ENCODE peak calls at places on chromosome 15, in ten cellular contexts. Q, I, Y, U, R, D, T, J, O and M are unnamed samples.

GRCh38 chr15:34275154-34275553 is 50.3 kb downstream of the EMC4 start:
- DNase-seq in Q (no peak), I (no peak), Y (no peak), U (peak), R (no peak), D (no peak), T (no peak), J (no peak), O (peak), M (no peak)

GRCh38 chr15:30770759-30771158 is 133.0 kb upstream of the FAN1 start:
- DNase-seq in Q (no peak), I (no peak), Y (no peak), U (no peak), R (no peak), D (no peak), T (no peak), J (no peak), O (no peak), M (no peak)

GRCh38 chr15:76057332-76058000 is 2.3 kb upstream of the TMEM266 start:
- DNase-seq in Q (peak), I (peak), Y (peak), U (peak), R (no peak), D (peak), T (no peak), J (no peak), O (peak), M (no peak)

GRCh38 chr15:45664451-45664850 is 29.6 kb downstream of the SQOR start:
- DNase-seq in Q (no peak), I (peak), Y (no peak), U (peak), R (no peak), D (no peak), T (peak), J (no peak), O (no peak), M (no peak)

GRCh38 chr15:44308415-44308814 is 19.9 kb downstream of the GOLM2 start:
- DNase-seq in Q (no peak), I (peak), Y (peak), U (no peak), R (no peak), D (no peak), T (no peak), J (no peak), O (no peak), M (no peak)

GRCh38 chr15:92393287-92393993 is at the start of gene ST8SIA2:
- DNase-seq in Q (no peak), I (peak), Y (peak), U (no peak), R (no peak), D (peak), T (no peak), J (peak), O (peak), M (no peak)

GRCh38 chr15:81337713-81338157 is 13.8 kb upstream of the STARD5 start:
- DNase-seq in Q (no peak), I (peak), Y (no peak), U (no peak), R (no peak), D (no peak), T (no peak), J (no peak), O (no peak), M (no peak)

GRCh38 chr15:45715528-45715927 is 80.7 kb downstream of the SQOR start:
- DNase-seq in Q (no peak), I (no peak), Y (no peak), U (peak), R (no peak), D (no peak), T (no peak), J (no peak), O (no peak), M (no peak)

GRCh38 chr15:59300618-59301139 is 72.0 kb downstream of the MYO1E start:
- DNase-seq in Q (no peak), I (peak), Y (no peak), U (no peak), R (no peak), D (no peak), T (no peak), J (peak), O (no peak), M (no peak)

GRCh38 chr15:67130166-67130565 is 64.8 kb downstream of the SMAD3 start:
- DNase-seq in Q (no peak), I (no peak), Y (no peak), U (no peak), R (no peak), D (no peak), T (no peak), J (no peak), O (no peak), M (no peak)

GRCh38 chr15:60798821-60799220 is 319.9 kb upstream of the ICE2 start:
- DNase-seq in Q (peak), I (peak), Y (peak), U (peak), R (no peak), D (no peak), T (peak), J (no peak), O (peak), M (peak)

GRCh38 chr15:36409819-36410218 is 169.6 kb upstream of the CDIN1 start:
- DNase-seq in Q (no peak), I (no peak), Y (no peak), U (no peak), R (no peak), D (no peak), T (no peak), J (no peak), O (no peak), M (no peak)

GRCh38 chr15:38476120-38476519 is 22.2 kb downstream of the FAM98B start:
- DNase-seq in Q (no peak), I (no peak), Y (no peak), U (no peak), R (no peak), D (no peak), T (no peak), J (no peak), O (no peak), M (no peak)

DNA sequence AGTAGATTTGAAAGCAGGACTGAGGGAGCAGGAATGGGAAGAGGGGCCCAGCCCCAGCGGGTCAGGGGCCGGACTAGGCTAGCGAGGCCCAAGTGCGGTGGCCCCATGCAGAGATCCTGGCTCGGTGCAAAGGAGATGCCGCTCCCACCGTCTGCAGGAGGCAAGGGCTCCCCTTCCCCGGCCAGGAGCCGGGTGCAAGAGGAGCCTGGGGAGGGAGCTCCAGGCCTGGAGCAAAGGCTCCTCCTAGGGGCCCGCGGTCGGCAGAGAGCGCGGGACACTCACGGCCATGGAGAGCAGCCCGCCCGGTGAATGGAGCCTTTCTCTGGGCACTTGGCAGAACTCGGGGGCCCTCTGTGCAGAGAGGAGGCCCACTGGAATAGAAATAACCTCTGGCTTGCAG is 43.2 kb upstream of the USP3 start:
- DNase-seq in Q (no peak), I (no peak), Y (no peak), U (no peak), R (no peak), D (no peak), T (no peak), J (no peak), O (no peak), M (no peak)
- TF ChIP-seq CTCF in Q (no peak), I (no peak), Y (no peak), U (no peak), R (no peak), D (peak), T (no peak), J (no peak), O (no peak), M (no peak)

DNA sequence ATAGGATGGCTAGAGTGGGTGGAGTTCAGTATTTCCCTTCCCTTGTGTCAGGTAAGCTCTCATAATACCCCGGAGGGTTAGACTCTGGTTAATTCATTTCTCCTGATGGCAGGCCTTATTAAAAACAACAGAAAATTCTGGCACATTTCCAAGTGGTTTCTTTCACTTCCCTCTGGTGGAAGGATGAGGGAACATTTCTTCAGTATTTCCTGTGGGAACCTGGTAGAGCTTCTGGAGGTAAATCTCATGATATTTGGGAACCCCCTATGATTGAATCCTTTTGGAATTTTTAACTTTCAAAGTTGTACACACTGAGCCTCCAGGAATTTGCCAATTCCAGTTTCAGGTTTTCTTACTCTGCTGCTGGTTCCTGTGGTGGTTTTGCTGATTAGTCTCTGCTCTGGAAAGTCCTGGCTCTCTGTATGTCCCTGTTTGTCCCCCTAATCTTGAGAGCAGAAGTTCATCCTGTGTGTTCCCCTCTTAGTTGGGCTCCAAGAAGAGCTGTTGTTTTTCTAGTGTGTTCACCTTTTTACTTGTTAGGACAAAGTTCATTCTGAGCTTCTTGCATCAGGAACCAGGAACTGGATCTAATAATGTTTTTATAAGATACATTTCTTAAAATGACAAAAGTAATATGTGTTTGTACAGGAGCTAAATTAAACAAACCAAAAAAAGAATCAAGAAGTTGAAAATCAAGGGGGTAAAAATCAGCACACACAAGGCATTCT is 12.1 kb downstream of the CHRNA7 start:
- DNase-seq in Q (no peak), I (no peak), Y (no peak), U (no peak), R (no peak), D (no peak), T (no peak), J (no peak), O (peak), M (no peak)
- TF ChIP-seq CTCF in Q (no peak), I (no peak), Y (no peak), U (no peak), R (no peak), D (peak), T (no peak), J (peak), O (no peak), M (no peak)

GRCh38 chr15:51046016-51046415 is 48.7 kb downstream of the TNFAIP8L3 start:
- DNase-seq in Q (no peak), I (no peak), Y (no peak), U (no peak), R (no peak), D (no peak), T (no peak), J (no peak), O (no peak), M (no peak)
- TF ChIP-seq CTCF in Q (no peak), I (no peak), Y (no peak), U (no peak), R (no peak), D (no peak), T (no peak), J (no peak), O (no peak), M (no peak)

DNA sequence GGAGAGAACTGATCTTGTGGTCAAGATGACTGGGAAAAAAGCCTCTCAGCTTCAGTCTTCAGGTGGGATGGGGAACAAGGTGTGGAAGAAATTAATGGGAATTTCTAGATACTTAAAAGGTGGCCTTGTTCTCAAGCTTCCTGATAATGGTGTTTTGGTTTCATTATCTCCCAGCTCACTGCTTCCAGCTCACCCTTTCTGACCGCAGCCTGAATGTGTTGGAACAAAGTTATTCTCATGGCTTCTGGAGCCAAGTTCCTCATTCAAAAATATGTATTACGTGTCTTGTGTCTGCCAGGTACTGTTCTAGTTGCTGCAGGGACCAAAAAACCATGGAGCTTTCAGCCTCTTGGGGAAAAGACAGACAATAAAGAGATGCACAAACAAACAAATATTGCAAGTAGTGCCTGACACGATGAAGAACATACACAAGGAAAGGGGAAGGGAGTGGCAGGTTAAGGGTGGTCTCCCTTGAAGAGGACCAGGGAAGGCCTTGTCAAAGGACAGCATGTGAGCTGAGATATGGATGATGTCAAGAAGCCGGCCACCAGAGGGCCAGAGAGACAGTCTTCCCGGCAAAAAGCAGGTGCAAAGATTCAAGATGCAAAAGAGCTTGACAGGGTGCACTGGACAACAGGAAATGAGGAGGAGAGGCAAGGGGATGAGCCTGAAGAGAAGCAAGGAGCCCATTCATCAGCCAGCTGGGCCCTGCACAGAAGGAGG is 35.5 kb downstream of the ARRDC4 start:
- DNase-seq in Q (no peak), I (peak), Y (no peak), U (no peak), R (no peak), D (no peak), T (no peak), J (no peak), O (no peak), M (no peak)
- TF ChIP-seq CTCF in Q (peak), I (no peak), Y (no peak), U (no peak), R (no peak), D (peak), T (peak), J (peak), O (no peak), M (peak)

DNA sequence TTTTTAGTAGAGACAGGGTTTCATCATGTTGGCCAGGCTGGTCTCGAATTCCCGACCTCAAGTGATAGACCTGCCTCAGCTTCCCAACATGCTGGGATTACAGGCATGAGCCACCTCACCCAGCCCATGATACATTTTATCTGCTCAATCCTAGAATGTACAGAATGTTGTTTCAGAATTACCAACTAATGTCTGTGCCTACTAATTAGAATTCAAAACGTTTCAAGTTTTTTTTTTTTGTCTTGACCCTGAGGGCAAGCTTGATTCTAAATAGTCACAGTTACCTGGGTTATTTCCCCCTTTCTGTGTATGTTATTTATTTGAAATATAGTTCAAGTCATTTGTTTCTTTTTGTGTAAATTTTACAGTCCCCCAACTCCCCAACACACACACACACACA is 5.3 kb upstream of the KIF23 start:
- DNase-seq in Q (no peak), I (no peak), Y (no peak), U (no peak), R (no peak), D (no peak), T (no peak), J (no peak), O (no peak), M (no peak)
- TF ChIP-seq CTCF in Q (no peak), I (no peak), Y (no peak), U (no peak), R (no peak), D (no peak), T (no peak), J (no peak), O (no peak), M (no peak)